ENCODE peak calls at places on chromosome 9, in seven cellular contexts. G is prostate gland; F is CD8-positive, alpha-beta memory T cell; H is astrocyte; C is transverse colon; T is MM.1S; D is substantia nigra. R is an unnamed sample.

GRCh38 chr9:21381752-21382339 is 3.4 kb downstream of the IFNA2 start:
- DNase-seq in G (no peak), F (no peak), H (no peak), C (no peak), T (peak), D (no peak), R (no peak)

GRCh38 chr9:4235951-4236804 is 63.7 kb downstream of the GLIS3 start:
- DNase-seq in G (peak), F (no peak), H (peak), C (no peak), T (no peak), D (no peak), R (peak)

GRCh38 chr9:94861589-94862241 is 135.2 kb downstream of the AOPEP start:
- DNase-seq in G (no peak), F (no peak), H (peak), C (no peak), T (peak), D (no peak), R (no peak)

GRCh38 chr9:125137200-125137599 is 6.1 kb downstream of the SCAI start:
- DNase-seq in G (no peak), F (no peak), H (peak), C (no peak), T (no peak), D (no peak), R (no peak)

GRCh38 chr9:96299823-96300222 is 2.2 kb downstream of the HSD17B3 start:
- DNase-seq in G (no peak), F (no peak), H (peak), C (no peak), T (no peak), D (no peak), R (peak)

GRCh38 chr9:137435381-137435891 is 5.7 kb downstream of the ENTPD8 start:
- DNase-seq in G (no peak), F (no peak), H (no peak), C (no peak), T (no peak), D (no peak), R (no peak)

GRCh38 chr9:14891332-14891731 is 18.9 kb downstream of the FREM1 start:
- DNase-seq in G (no peak), F (no peak), H (no peak), C (no peak), T (no peak), D (no peak), R (no peak)

GRCh38 chr9:32524558-32525461 is 1.2 kb downstream of the RIGI start:
- DNase-seq in G (peak), F (peak), H (peak), C (no peak), T (no peak), D (no peak), R (peak)

GRCh38 chr9:69047331-69047730 is 11.8 kb downstream of the FXN start:
- DNase-seq in G (no peak), F (no peak), H (no peak), C (no peak), T (no peak), D (no peak), R (no peak)

GRCh38 chr9:75615284-75615683 is 275.2 kb upstream of the PCSK5 start:
- DNase-seq in G (no peak), F (no peak), H (no peak), C (no peak), T (no peak), D (no peak), R (peak)

GRCh38 chr9:23850242-23851023 is 24.4 kb upstream of the ELAVL2 start:
- DNase-seq in G (no peak), F (no peak), H (no peak), C (no peak), T (no peak), D (no peak), R (peak)

GRCh38 chr9:129109952-129110739 is 447 bp downstream of the CRAT start:
- DNase-seq in G (no peak), F (no peak), H (no peak), C (peak), T (no peak), D (no peak), R (no peak)

GRCh38 chr9:81427870-81428269 is 261.5 kb downstream of the TLE1 start:
- DNase-seq in G (no peak), F (no peak), H (no peak), C (no peak), T (no peak), D (no peak), R (no peak)

GRCh38 chr9:17063535-17064135 is 71.2 kb upstream of the CNTLN start:
- DNase-seq in G (peak), F (no peak), H (peak), C (no peak), T (peak), D (no peak), R (peak)

GRCh38 chr9:126341461-126341860 is 14.8 kb downstream of the MVB12B start:
- DNase-seq in G (no peak), F (no peak), H (no peak), C (no peak), T (no peak), D (no peak), R (no peak)

GRCh38 chr9:16671591-16672137 is 198.8 kb downstream of the BNC2 start:
- DNase-seq in G (no peak), F (no peak), H (peak), C (no peak), T (no peak), D (no peak), R (peak)

GRCh38 chr9:76894198-76894597 is 11.7 kb downstream of the PRUNE2 start:
- DNase-seq in G (no peak), F (no peak), H (no peak), C (no peak), T (no peak), D (no peak), R (no peak)

GRCh38 chr9:128362774-128363173 is 8.4 kb upstream of the URM1 start:
- DNase-seq in G (no peak), F (no peak), H (no peak), C (no peak), T (no peak), D (no peak), R (no peak)

GRCh38 chr9:127336708-127337352 is 60.1 kb upstream of the SLC2A8 start:
- DNase-seq in G (peak), F (no peak), H (peak), C (peak), T (no peak), D (no peak), R (peak)

GRCh38 chr9:89674667-89675402 is 70.0 kb downstream of the GADD45G start:
- DNase-seq in G (no peak), F (no peak), H (no peak), C (peak), T (no peak), D (no peak), R (no peak)

GRCh38 chr9:132458432-132458831 is 48.4 kb downstream of the CFAP77 start:
- DNase-seq in G (no peak), F (no peak), H (no peak), C (no peak), T (no peak), D (no peak), R (no peak)

GRCh38 chr9:125889524-125890473 is 142.6 kb downstream of the PBX3 start:
- DNase-seq in G (no peak), F (peak), H (peak), C (peak), T (no peak), D (peak), R (peak)

GRCh38 chr9:70165006-70165602 is 93.7 kb upstream of the SMC5 start:
- DNase-seq in G (no peak), F (no peak), H (no peak), C (no peak), T (no peak), D (no peak), R (peak)

GRCh38 chr9:8188720-8189407 is 389.3 kb upstream of the DMAC1 start:
- DNase-seq in G (no peak), F (no peak), H (no peak), C (no peak), T (no peak), D (no peak), R (no peak)

GRCh38 chr9:81052846-81053245 is 636.5 kb downstream of the TLE1 start:
- DNase-seq in G (no peak), F (no peak), H (peak), C (no peak), T (peak), D (no peak), R (no peak)

GRCh38 chr9:119234636-119235035 is 134.6 kb downstream of the BRINP1 start:
- DNase-seq in G (no peak), F (no peak), H (no peak), C (no peak), T (no peak), D (no peak), R (peak)

GRCh38 chr9:20722221-20722620 is 38.2 kb downstream of the FOCAD start:
- DNase-seq in G (no peak), F (no peak), H (no peak), C (no peak), T (no peak), D (no peak), R (peak)

GRCh38 chr9:107465467-107466451 is 23.8 kb downstream of the KLF4 start:
- DNase-seq in G (peak), F (no peak), H (peak), C (peak), T (peak), D (no peak), R (no peak)

GRCh38 chr9:90827181-90827866 is 25.7 kb downstream of the SYK start:
- DNase-seq in G (no peak), F (no peak), H (no peak), C (peak), T (no peak), D (no peak), R (no peak)

GRCh38 chr9:78871452-78872331 is 574.8 kb downstream of the PSAT1 start:
- DNase-seq in G (no peak), F (no peak), H (peak), C (no peak), T (no peak), D (no peak), R (peak)

GRCh38 chr9:10366171-10366779 is 246.5 kb downstream of the PTPRD start:
- DNase-seq in G (peak), F (no peak), H (peak), C (no peak), T (peak), D (no peak), R (peak)

GRCh38 chr9:79572891-79573696 is 1.3 kb downstream of the TLE4 start:
- DNase-seq in G (peak), F (peak), H (no peak), C (peak), T (peak), D (peak), R (no peak)

GRCh38 chr9:124594673-124595072 is 87.5 kb upstream of the NR5A1 start:
- DNase-seq in G (no peak), F (no peak), H (no peak), C (no peak), T (no peak), D (no peak), R (no peak)

GRCh38 chr9:121738391-121738790 is 87.0 kb downstream of the DAB2IP start:
- DNase-seq in G (no peak), F (no peak), H (no peak), C (no peak), T (peak), D (no peak), R (no peak)

GRCh38 chr9:105328296-105328695 is 83.8 kb downstream of the SLC44A1 start:
- DNase-seq in G (no peak), F (no peak), H (no peak), C (no peak), T (no peak), D (no peak), R (no peak)

GRCh38 chr9:82957526-82958379 is 105.2 kb downstream of the RASEF start:
- DNase-seq in G (no peak), F (no peak), H (peak), C (no peak), T (no peak), D (no peak), R (no peak)

GRCh38 chr9:96524045-96524444 is 74.1 kb downstream of the HABP4 start:
- DNase-seq in G (no peak), F (no peak), H (no peak), C (no peak), T (no peak), D (no peak), R (no peak)

GRCh38 chr9:134422701-134423100 is 96.4 kb downstream of the RXRA start:
- DNase-seq in G (no peak), F (no peak), H (no peak), C (no peak), T (no peak), D (no peak), R (no peak)
- H3K27ac ChIP-seq in G (peak), F (no peak), H (no peak), C (peak), T (no peak), D (no peak), R (no peak)

GRCh38 chr9:113483676-113484257 is 20.2 kb downstream of the RGS3 start:
- DNase-seq in G (no peak), F (no peak), H (no peak), C (no peak), T (no peak), D (no peak), R (no peak)
- H3K27ac ChIP-seq in G (peak), F (no peak), H (no peak), C (peak), T (no peak), D (no peak), R (no peak)

DNA sequence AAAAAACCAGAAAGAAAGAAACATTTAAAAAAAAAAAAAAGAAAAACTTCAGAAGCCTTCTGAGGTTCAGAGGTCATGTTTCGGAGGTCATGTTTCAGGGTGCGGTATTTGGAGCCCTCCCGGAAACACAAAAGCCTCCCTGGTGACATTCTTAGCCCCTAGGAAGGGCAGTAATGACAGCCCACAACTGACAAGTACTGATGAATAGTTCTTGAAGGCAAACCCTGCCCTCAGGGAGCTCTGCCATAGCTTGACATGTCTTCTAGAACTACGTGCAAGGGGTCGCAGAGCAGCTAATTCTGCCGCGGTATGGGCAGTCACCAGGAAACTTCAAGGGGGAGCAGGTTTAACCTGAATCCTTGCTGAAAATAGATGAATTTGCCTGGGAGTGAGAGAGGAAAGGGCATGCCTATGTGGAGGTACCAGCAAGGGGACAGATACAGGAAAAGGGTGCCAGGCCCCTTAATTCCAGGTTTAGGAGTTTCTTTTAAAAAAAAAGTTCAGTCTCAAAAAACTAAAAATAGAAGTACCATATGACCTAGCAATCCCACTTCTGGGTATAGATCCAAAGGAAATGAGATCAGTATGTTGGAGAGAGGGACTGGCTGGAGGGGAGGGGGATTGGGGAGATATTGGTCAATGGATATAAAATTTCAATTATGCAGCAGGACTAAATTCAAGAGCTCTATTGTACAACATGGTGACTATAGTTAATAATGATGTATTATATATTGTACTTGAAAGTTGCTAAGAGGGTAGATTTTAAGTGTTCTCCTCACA is 98.4 kb downstream of the C9orf152 start:
- DNase-seq in G (no peak), F (no peak), H (peak), C (no peak), T (no peak), D (no peak), R (no peak)
- H3K27ac ChIP-seq in G (no peak), F (no peak), H (no peak), C (no peak), T (peak), D (no peak), R (no peak)

DNA sequence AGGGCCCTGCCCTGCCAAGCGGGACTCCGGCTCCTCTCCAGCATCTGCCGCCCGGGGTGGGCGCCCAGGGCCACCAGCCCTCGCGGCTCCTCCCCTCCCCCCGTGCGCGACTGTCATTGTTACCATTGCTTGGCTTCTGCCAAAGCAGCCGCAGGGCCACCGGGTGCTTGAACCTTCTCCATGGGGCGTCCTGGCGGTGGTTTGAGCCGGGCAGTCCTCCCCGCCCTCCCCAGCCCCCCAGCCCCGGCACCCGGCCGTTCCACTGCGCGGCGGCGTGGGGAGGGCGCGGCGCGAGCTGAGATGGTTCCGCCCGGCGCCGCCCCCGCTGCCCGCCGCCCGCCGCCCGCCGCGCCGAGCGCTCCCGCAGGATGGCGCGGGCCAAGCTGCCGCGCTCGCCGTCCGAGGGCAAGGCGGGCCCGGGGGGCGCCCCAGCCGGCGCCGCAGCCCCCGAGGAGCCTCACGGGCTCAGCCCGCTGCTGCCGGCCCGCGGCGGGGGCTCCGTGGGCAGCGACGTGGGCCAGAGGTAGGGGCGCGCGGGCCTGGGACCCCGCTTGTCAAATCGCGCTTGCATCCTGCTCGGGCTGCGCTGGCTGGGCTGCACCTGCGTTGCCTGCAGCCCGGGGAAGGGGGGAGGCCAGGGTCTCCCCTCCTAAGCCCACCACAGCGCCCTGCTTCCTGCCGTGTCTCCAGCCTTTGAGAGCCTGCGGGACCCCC is 34.4 kb downstream of the KCNT1 start:
- DNase-seq in G (no peak), F (no peak), H (no peak), C (no peak), T (no peak), D (no peak), R (no peak)
- H3K27ac ChIP-seq in G (no peak), F (no peak), H (no peak), C (no peak), T (no peak), D (no peak), R (no peak)

DNA sequence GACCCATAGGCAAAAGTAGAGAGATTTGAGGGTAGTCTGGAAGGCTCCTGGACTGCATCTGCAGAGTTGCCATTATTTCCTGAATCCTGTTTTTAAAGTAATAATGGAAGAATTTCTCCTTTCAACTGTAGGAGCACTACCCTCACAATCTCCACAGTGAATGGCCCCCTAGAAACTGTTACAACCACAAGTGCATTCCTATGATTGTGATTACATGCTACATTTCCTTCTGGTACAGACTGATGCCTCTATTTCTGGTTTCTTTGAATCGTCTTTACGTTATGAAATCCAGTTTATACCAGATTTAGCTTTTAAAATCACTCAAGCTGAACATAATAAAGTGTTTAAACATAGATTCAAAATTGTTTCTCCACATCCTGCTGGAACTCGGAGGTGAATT is 49.4 kb downstream of the FRMPD1 start:
- DNase-seq in G (no peak), F (no peak), H (no peak), C (no peak), T (no peak), D (no peak), R (no peak)
- H3K27ac ChIP-seq in G (no peak), F (no peak), H (no peak), C (no peak), T (no peak), D (no peak), R (no peak)

DNA sequence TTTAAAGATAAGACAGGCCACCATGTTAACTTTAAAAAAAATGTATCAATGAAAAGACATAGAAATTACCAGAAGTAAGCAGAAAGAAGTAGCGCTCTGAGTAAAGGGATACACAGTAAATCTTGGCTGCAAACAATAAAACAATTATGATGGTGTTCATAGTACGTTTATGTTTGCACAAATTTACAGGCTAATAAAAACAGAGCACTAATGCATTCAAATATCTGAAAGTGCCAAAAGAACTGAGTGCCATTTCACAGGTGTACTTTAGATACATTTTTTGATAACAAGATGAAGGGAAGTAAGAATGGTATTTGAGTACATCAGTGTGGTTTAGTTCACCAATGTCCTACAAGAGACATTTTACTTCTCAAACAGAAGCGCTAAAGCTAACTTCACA is 32.9 kb upstream of the ALDH1A1 start:
- DNase-seq in G (no peak), F (no peak), H (no peak), C (no peak), T (no peak), D (no peak), R (no peak)
- H3K27ac ChIP-seq in G (no peak), F (no peak), H (no peak), C (peak), T (no peak), D (no peak), R (no peak)

DNA sequence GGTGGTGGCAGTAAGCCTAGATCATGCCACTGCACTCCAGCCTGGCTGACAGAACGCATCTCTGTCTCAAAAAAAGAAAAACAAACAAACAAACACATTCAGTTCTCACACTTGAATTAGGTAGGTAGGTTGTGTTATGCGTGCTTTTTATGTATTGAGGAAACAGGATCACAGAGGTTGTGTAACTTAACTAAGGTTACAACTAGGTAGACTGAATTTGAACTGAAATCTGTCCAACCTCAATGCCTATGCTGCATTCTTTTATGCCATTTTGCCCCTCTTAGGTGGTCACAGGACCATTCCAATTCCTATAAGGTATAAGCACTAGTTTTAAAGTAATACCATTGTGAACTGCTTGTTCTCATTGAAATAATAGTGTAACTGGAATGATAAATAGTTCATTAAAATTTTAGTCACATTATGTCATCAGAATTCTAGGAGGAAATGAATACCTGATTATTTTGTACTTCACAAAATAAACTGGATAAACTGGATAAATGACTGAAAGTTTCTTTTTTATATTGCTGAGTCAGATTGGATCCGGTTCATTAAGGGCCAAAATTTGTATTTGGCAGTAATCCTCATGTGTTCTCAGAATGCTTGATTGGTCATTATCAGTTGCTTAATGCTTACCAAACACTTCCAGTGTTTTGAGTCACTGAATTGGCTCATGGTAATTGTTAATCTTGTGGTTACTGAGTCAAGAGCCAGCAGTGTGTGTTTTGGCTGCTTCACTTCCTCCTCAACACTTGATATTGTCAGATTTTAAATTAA is 7.1 kb downstream of the UBAP1 start:
- DNase-seq in G (peak), F (no peak), H (peak), C (no peak), T (no peak), D (no peak), R (peak)
- H3K27ac ChIP-seq in G (peak), F (no peak), H (peak), C (peak), T (no peak), D (peak), R (no peak)

R was measured in foreskin keratinocyte.